ENCODE peak calls at places on chromosome 16, in four cellular contexts. V is progenitor cell of endocrine pancreas, L is HFFc6, S is fibroblast of the aortic adventitia. J is an unnamed sample.

GRCh38 chr16:23694707-23695373 is 16.2 kb downstream of the PLK1 start:
- DNase-seq in V (peak), L (no peak), S (peak), J (peak)

GRCh38 chr16:77599793-77600415 is 122.4 kb upstream of the NUDT7 start:
- DNase-seq in V (no peak), L (peak), S (peak), J (peak)

GRCh38 chr16:83901101-83901500 is 2.2 kb downstream of the MLYCD start:
- DNase-seq in V (no peak), L (peak), S (no peak), J (no peak)

GRCh38 chr16:81809567-81809966 is 30.5 kb downstream of the PLCG2 start:
- DNase-seq in V (no peak), L (no peak), S (no peak), J (no peak)

GRCh38 chr16:48471435-48471834 is 86.2 kb upstream of the SIAH1 start:
- DNase-seq in V (no peak), L (no peak), S (no peak), J (no peak)

GRCh38 chr16:57609541-57610401 is 18.7 kb upstream of the ADGRG1 start:
- DNase-seq in V (no peak), L (no peak), S (peak), J (no peak)

GRCh38 chr16:50260206-50261159 is 5.9 kb upstream of the ADCY7 start:
- DNase-seq in V (no peak), L (no peak), S (no peak), J (no peak)

GRCh38 chr16:54655171-54655590 is 275.5 kb upstream of the IRX5 start:
- DNase-seq in V (no peak), L (no peak), S (peak), J (peak)

GRCh38 chr16:58160855-58161254 is 31.7 kb upstream of the CFAP20 start:
- DNase-seq in V (no peak), L (no peak), S (no peak), J (no peak)

GRCh38 chr16:2511128-2511785 is 2.5 kb upstream of the ATP6V0C start:
- DNase-seq in V (no peak), L (no peak), S (peak), J (peak)

GRCh38 chr16:88370365-88370764 is 12.4 kb upstream of the ZNF469 start:
- DNase-seq in V (no peak), L (no peak), S (no peak), J (no peak)

GRCh38 chr16:67537636-67538591 is 9.3 kb downstream of the RIPOR1 start:
- DNase-seq in V (no peak), L (no peak), S (no peak), J (peak)

GRCh38 chr16:65576631-65577030 is 454.8 kb upstream of the CDH11 start:
- DNase-seq in V (no peak), L (no peak), S (no peak), J (no peak)

GRCh38 chr16:57485916-57486857 is at the start of gene DOK4:
- DNase-seq in V (peak), L (peak), S (peak), J (peak)

GRCh38 chr16:61098505-61098904 is 937.7 kb downstream of the CDH8 start:
- DNase-seq in V (no peak), L (no peak), S (no peak), J (no peak)

GRCh38 chr16:19314718-19315425 is 29.3 kb downstream of the CLEC19A start:
- DNase-seq in V (no peak), L (no peak), S (no peak), J (no peak)

GRCh38 chr16:84547539-84548058 is 43.1 kb upstream of the MEAK7 start:
- DNase-seq in V (no peak), L (no peak), S (no peak), J (peak)

GRCh38 chr16:56462064-56462796 is 10.9 kb downstream of the OGFOD1 start:
- DNase-seq in V (no peak), L (no peak), S (no peak), J (no peak)

GRCh38 chr16:65121870-65122723 is at the start of gene CDH11:
- DNase-seq in V (peak), L (peak), S (peak), J (peak)

GRCh38 chr16:88468289-88469129 is 15.4 kb downstream of the ZFPM1 start:
- DNase-seq in V (no peak), L (no peak), S (peak), J (peak)

GRCh38 chr16:1427473-1428461 is 3.1 kb upstream of the PERCC1 start:
- DNase-seq in V (no peak), L (no peak), S (no peak), J (no peak)

GRCh38 chr16:86774931-86775330 is 196.6 kb downstream of the FOXL1 start:
- DNase-seq in V (no peak), L (no peak), S (no peak), J (no peak)

GRCh38 chr16:11629071-11630030 is 38.9 kb upstream of the SNN start:
- DNase-seq in V (no peak), L (no peak), S (no peak), J (no peak)

GRCh38 chr16:55678061-55678935 is 22.5 kb downstream of the SLC6A2 start:
- DNase-seq in V (no peak), L (no peak), S (no peak), J (no peak)

GRCh38 chr16:29811170-29811895 is 660 bp upstream of the PRRT2 start:
- DNase-seq in V (peak), L (peak), S (peak), J (peak)

GRCh38 chr16:84138824-84139627 is 6.0 kb downstream of the HSDL1 start:
- DNase-seq in V (no peak), L (no peak), S (peak), J (no peak)

GRCh38 chr16:56708418-56708817 is 21.5 kb upstream of the NUP93 start:
- DNase-seq in V (no peak), L (no peak), S (no peak), J (no peak)

GRCh38 chr16:68704232-68704867 is 32.7 kb upstream of the CDH1 start:
- DNase-seq in V (peak), L (peak), S (peak), J (peak)

GRCh38 chr16:68711421-68712139 is 25.5 kb upstream of the CDH1 start:
- DNase-seq in V (no peak), L (no peak), S (no peak), J (no peak)

GRCh38 chr16:68713430-68713829 is 23.7 kb upstream of the CDH1 start:
- DNase-seq in V (no peak), L (no peak), S (no peak), J (peak)

DNA sequence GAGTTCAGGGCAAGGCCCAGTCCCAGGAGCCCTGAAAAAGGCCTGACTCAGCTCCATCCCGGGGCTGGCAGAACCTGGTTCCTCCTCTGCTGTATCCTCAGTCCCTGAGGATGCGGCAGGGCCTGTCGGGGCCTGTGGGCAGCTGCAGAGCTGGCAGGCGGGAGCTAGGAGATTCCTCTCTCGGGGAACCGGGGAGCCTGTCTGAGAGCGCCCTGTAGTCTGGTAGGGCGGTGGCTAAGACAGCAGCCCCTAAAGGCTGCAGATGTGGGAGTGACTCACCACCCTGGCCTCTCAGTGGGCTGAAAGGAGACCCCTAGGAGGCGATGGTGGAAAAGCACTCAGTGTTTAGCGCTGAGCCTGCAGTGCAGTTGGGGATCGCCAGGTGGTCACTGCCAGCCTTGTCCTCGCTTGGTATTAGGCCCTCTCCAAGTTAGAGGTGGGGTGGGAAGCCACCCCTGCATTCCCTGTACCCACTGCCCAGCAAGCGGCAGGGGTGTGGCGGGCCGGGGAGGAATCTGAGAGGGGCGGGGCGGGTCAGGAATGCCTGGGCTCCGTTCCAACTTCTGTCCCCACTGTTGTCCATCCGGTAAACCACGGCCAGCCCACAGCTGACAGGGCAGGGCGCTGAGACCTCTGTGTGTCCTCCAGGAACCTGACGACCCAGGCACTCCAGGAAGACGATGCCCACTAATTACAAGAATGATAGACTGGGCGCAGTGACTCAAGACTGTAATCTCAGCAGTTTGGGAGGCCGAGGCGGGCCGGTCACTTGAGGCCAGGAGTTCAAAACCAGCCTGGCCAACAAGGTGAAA is 29.5 kb upstream of the CDH1 start:
- DNase-seq in V (no peak), L (no peak), S (no peak), J (peak)
- TF ChIP-seq CTCF in V (peak), L (no peak), S (peak), J (peak)

GRCh38 chr16:8905795-8906591 is 23.8 kb downstream of the LITAFD start:
- DNase-seq in V (no peak), L (no peak), S (no peak), J (no peak)
- TF ChIP-seq CTCF in V (peak), L (peak), S (peak), J (no peak)

DNA sequence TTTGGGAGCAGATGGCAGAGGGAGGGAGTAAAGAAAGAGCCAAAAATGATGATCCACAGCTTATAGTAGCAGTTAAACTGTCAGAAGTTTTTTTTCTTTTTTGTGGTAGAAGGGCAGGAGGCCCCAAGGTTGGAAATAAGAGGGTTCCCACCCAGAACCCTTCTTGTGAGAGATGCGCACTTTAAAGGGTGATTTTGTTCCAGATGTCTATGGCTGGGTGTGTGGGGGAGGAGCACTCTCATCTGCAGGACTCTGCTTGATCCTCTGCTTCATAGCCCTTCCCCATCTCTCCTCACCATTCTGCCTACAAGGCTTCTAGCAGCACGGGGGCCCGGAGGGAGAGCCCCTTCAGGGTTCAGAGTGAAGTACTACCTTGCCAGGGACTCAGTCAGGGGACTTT is 6.4 kb downstream of the ATXN1L start:
- DNase-seq in V (no peak), L (no peak), S (no peak), J (no peak)
- TF ChIP-seq CTCF in V (no peak), L (no peak), S (no peak), J (no peak)

GRCh38 chr16:4771646-4772045 is 4.7 kb upstream of the ZNF500 start:
- DNase-seq in V (no peak), L (no peak), S (no peak), J (no peak)
- TF ChIP-seq CTCF in V (no peak), L (no peak), S (no peak), J (no peak)

DNA sequence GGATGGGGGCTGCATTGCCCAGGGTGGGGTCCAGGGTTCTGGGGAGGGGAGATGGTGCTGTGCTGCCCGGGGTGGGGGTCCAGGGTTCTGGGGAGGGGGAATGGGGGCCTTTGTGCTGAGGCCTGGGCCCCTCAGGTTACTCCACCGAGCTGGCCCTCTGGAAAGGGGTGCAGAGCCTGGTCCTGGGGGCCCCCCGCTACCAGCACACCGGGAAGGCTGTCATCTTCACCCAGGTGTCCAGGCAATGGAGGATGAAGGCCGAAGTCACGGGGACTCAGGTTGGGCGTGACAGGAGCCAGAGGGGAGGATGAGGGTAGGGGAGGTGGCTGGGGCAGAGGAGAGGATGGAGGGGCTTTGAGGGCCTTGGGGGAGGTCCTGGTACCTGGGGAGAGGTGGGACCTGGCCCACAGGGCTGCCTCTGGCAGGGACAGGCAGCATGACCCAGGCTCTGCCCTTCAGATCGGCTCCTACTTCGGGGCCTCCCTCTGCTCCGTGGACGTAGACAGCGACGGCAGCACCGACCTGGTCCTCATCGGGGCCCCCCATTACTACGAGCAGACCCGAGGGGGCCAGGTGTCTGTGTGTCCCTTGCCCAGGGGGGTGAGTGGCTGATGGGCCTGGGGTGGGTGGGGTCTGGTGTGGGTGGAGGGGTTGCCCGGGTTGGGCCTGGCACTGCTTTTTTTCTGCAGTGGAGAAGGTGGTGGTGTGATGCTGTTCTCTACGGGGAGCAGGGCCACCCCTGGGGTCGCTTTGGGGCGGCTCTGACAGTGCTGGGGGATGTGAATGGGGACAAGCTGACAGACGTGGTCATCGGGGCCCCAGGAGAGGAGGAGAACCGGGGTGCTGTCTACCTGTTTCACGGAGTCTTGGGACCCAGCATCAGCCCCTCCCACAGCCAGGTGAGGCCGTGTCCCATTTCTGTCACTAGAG is 7.8 kb downstream of the ITGAX start:
- DNase-seq in V (no peak), L (no peak), S (no peak), J (no peak)
- TF ChIP-seq CTCF in V (no peak), L (no peak), S (no peak), J (no peak)

GRCh38 chr16:13510425-13511151 is 409.4 kb upstream of the ERCC4 start:
- DNase-seq in V (no peak), L (no peak), S (no peak), J (no peak)
- TF ChIP-seq CTCF in V (peak), L (peak), S (no peak), J (peak)

GRCh38 chr16:20430948-20431347 is 20.4 kb upstream of the ACSM2A start:
- DNase-seq in V (no peak), L (no peak), S (no peak), J (no peak)
- TF ChIP-seq CTCF in V (no peak), L (no peak), S (no peak), J (no peak)

GRCh38 chr16:4157376-4157825 is 41.2 kb upstream of the ADCY9 start:
- DNase-seq in V (no peak), L (no peak), S (no peak), J (no peak)

GRCh38 chr16:4158143-4159093 is 42.2 kb upstream of the ADCY9 start:
- DNase-seq in V (no peak), L (no peak), S (no peak), J (no peak)

GRCh38 chr16:4159726-4160125 is 43.5 kb upstream of the ADCY9 start:
- DNase-seq in V (no peak), L (no peak), S (no peak), J (no peak)

GRCh38 chr16:4160663-4161436 is 44.6 kb upstream of the ADCY9 start:
- DNase-seq in V (no peak), L (no peak), S (peak), J (no peak)
- TF ChIP-seq CTCF in V (no peak), L (peak), S (peak), J (no peak)

GRCh38 chr16:85634747-85635544 is 21.8 kb downstream of the GSE1 start:
- DNase-seq in V (no peak), L (no peak), S (no peak), J (peak)
- TF ChIP-seq CTCF in V (peak), L (peak), S (no peak), J (peak)

J was measured in nephron progenitor cell.